ENCODE peak calls at places on chromosomes 4 and X, in five cellular contexts. H is K562, V is GM12892, L is HepG2, Y is H1. C is an unnamed sample.

GRCh38 chrX:152733261-152733975 is at the start of the genes CSAG1 and MAGEA12:
- DNase-seq in H (peak; percentile 91), V (no peak), L (no peak), Y (no peak), C (no peak)

GRCh38 chr4:174434455-174434854 is 87.8 kb downstream of the HPGD start:
- DNase-seq in H (no peak), V (no peak), L (no peak), Y (no peak), C (no peak)

GRCh38 chrX:19889582-19890342 is 2.4 kb upstream of the SH3KBP1 start:
- DNase-seq in H (peak; percentile 79), V (no peak), L (peak; percentile 88), Y (no peak), C (peak; percentile 18)

GRCh38 chr4:10951306-10951705 is 266.7 kb upstream of the CLNK start:
- DNase-seq in H (no peak), V (no peak), L (no peak), Y (no peak), C (no peak)

GRCh38 chr4:80027611-80028010 is 45.4 kb downstream of the ANTXR2 start:
- DNase-seq in H (no peak), V (no peak), L (no peak), Y (no peak), C (no peak)

GRCh38 chr4:77878176-77878575 is 15.5 kb downstream of the MRPL1 start:
- DNase-seq in H (no peak), V (no peak), L (no peak), Y (no peak), C (no peak)

GRCh38 chrX:24005028-24005427 is 22.0 kb downstream of the KLHL15 start:
- DNase-seq in H (no peak), V (no peak), L (no peak), Y (no peak), C (no peak)

GRCh38 chr4:8537041-8537461 is 43.1 kb upstream of the GPR78 start:
- DNase-seq in H (peak; percentile 21), V (no peak), L (peak; percentile 42), Y (no peak), C (no peak)

GRCh38 chrX:153622661-153623309 is 23.8 kb upstream of the CCNQ start:
- DNase-seq in H (no peak), V (no peak), L (peak; percentile 88), Y (no peak), C (no peak)

GRCh38 chr4:7863911-7864681 is 75.6 kb downstream of the AFAP1 start:
- DNase-seq in H (no peak), V (no peak), L (peak; percentile 14), Y (no peak), C (no peak)

GRCh38 chrX:71181558-71181909 is 36.9 kb downstream of the NLGN3 start:
- DNase-seq in H (peak; percentile 40), V (no peak), L (no peak), Y (no peak), C (no peak)

GRCh38 chrX:88883205-88883604 is 136.2 kb downstream of the CPXCR1 start:
- DNase-seq in H (no peak), V (no peak), L (no peak), Y (no peak), C (no peak)

GRCh38 chr4:25021206-25021605 is 9.5 kb downstream of the LGI2 start:
- DNase-seq in H (no peak), V (no peak), L (peak; percentile 14), Y (no peak), C (no peak)

GRCh38 chr4:38426532-38426931 is 237.5 kb upstream of the KLF3 start:
- DNase-seq in H (no peak), V (no peak), L (no peak), Y (no peak), C (no peak)

GRCh38 chr4:38424171-38424871 is 239.7 kb upstream of the KLF3 start:
- DNase-seq in H (no peak), V (no peak), L (peak; percentile 93), Y (peak; percentile 63), C (no peak)

GRCh38 chr4:38422850-38423249 is 241.1 kb upstream of the KLF3 start:
- DNase-seq in H (no peak), V (no peak), L (no peak), Y (no peak), C (no peak)
- TF ChIP-seq POLR2A in H (no peak), V (no peak), L (no peak), Y (no peak), C (no peak)

DNA sequence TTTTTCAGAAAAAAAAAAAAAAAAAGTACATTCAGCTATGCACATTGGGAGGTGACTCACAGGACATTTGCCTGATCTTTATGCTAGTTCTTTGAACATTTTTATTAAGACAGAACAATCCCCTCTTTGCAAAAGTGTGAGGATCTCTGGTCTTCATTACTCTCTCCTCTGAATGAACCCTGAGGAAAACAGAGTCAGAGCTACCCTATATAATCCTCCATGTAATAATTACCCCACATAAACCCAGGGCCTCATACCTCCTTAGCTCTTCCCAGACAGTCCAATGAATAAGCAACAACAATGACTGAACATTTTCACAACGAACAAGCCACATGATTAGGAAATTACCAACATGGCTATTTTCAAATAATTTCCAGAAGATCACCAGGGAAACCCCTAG is 37.9 kb downstream of the TBC1D9 start:
- DNase-seq in H (no peak), V (no peak), L (no peak), Y (no peak), C (no peak)
- TF ChIP-seq TAF1 in H (no peak), V (no peak), L (no peak), Y (no peak), C (no peak)

GRCh38 chr4:1683903-1684755 is at the start of gene FAM53A:
- DNase-seq in H (peak; percentile 92), V (peak; percentile 85), L (peak; percentile 58), Y (peak; percentile 99), C (peak; percentile 93)
- TF ChIP-seq POLR2A in H (peak; percentile 56), V (peak; percentile 25), L (no peak), Y (no peak), C (no peak)

GRCh38 chr4:74659576-74660411 is 134.5 kb downstream of the BTC start:
- DNase-seq in H (peak; percentile 82), V (no peak), L (peak; percentile 92), Y (no peak), C (no peak)
- TF ChIP-seq TAF1 in H (no peak), V (no peak), L (no peak), Y (no peak), C (no peak)

GRCh38 chr4:98687876-98688275 is 29.5 kb upstream of the TSPAN5 start:
- DNase-seq in H (no peak), V (no peak), L (no peak), Y (no peak), C (no peak)

GRCh38 chr4:98686046-98686385 is 27.6 kb upstream of the TSPAN5 start:
- DNase-seq in H (no peak), V (no peak), L (no peak), Y (no peak), C (no peak)

GRCh38 chr4:98686847-98687246 is 28.4 kb upstream of the TSPAN5 start:
- DNase-seq in H (peak; percentile 80), V (no peak), L (no peak), Y (no peak), C (no peak)

GRCh38 chr4:98682719-98683118 is 24.3 kb upstream of the TSPAN5 start:
- DNase-seq in H (peak; percentile 73), V (no peak), L (no peak), Y (no peak), C (no peak)

DNA sequence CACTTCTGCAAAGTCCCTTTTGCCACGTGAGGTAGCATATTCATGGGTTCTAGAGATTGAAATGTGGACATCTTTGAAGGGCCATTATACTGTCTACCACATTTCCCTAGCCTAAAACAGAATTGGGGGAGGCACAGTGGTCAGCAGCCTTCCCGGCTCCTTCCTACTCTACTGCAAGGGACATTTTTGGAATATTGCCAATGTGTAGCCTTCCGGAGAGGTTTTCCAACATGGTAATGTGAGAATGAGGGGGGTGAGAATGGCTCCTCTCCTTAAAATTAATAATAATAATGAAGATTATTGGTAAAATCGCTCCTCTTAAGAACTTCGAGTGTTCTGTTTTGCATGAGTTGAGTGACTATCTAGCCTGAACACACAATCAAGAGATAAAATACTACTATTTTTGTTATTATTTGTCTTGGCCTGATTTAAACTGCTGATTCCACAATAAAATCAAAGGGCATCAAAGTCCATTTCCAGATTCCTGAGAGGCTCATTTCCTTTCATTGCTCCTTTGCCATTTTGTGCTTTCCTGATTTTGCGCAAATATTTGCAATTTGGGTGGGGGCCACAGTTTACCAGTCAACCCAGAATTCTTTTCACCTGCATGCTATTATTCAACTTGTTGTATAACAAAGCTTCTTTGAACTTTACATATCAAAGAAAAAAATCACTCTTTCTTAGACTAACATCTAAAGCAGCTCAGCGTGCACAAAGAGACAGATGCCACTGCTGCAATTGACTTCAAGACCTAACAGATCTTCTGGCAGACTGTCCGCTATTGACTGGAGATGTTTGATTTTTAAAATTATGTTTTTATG is 27.0 kb upstream of the TSPAN5 start:
- DNase-seq in H (no peak), V (no peak), L (no peak), Y (no peak), C (no peak)
- TF ChIP-seq POLR2A in H (no peak), V (no peak), L (no peak), Y (no peak), C (no peak)

C was measured in GM12891.